ENCODE peak calls at places on chromosome 14, in seven cellular contexts. One of them, this sample, is unnamed.

GRCh38 chr14:92540472-92541048 is 27.0 kb downstream of the RIN3 start:
- DNase-seq in K562: no peak
- DNase-seq in H1: no peak
- DNase-seq in GM12878: no peak
- DNase-seq in GM12891: no peak
- DNase-seq in HepG2: no peak
- DNase-seq in SK-N-SH: peak
- DNase-seq in this sample: no peak

GRCh38 chr14:57634335-57634734 is 140.7 kb upstream of the CCDC198 start:
- DNase-seq in H1: no peak
- DNase-seq in GM12891: no peak
- DNase-seq in K562: no peak
- DNase-seq in GM12878: no peak
- DNase-seq in HepG2: no peak
- DNase-seq in SK-N-SH: no peak
- DNase-seq in this sample: no peak

GRCh38 chr14:79583738-79584405 is 627.4 kb downstream of the DIO2 start:
- DNase-seq in GM12891: no peak
- DNase-seq in SK-N-SH: no peak
- DNase-seq in H1: no peak
- DNase-seq in K562: no peak
- DNase-seq in GM12878: no peak
- DNase-seq in HepG2: no peak
- DNase-seq in this sample: no peak

GRCh38 chr14:94388896-94389469 is 581 bp upstream of the SERPINA1 start:
- DNase-seq in H1: no peak
- DNase-seq in K562: no peak
- DNase-seq in HepG2: no peak
- DNase-seq in GM12891: no peak
- DNase-seq in SK-N-SH: no peak
- DNase-seq in GM12878: no peak
- DNase-seq in this sample: no peak

GRCh38 chr14:64730061-64730440 is 25.8 kb downstream of the PLEKHG3 start:
- DNase-seq in GM12878: no peak
- DNase-seq in GM12891: no peak
- DNase-seq in SK-N-SH: no peak
- DNase-seq in HepG2: no peak
- DNase-seq in H1: no peak
- DNase-seq in K562: no peak
- DNase-seq in this sample: no peak

GRCh38 chr14:95296595-95297365 is 22.9 kb downstream of the CLMN start:
- DNase-seq in H1: no peak
- DNase-seq in GM12878: no peak
- DNase-seq in GM12891: no peak
- DNase-seq in SK-N-SH: no peak
- DNase-seq in K562: no peak
- DNase-seq in HepG2: no peak
- DNase-seq in this sample: no peak

GRCh38 chr14:89093083-89093482 is 268.6 kb downstream of the TTC8 start:
- DNase-seq in SK-N-SH: no peak
- DNase-seq in HepG2: no peak
- DNase-seq in K562: no peak
- DNase-seq in H1: no peak
- DNase-seq in GM12891: no peak
- DNase-seq in GM12878: no peak
- DNase-seq in this sample: no peak

GRCh38 chr14:96564389-96564788 is 62.2 kb downstream of the PAPOLA start:
- DNase-seq in GM12891: no peak
- DNase-seq in GM12878: no peak
- DNase-seq in K562: no peak
- DNase-seq in SK-N-SH: no peak
- DNase-seq in HepG2: no peak
- DNase-seq in H1: no peak
- DNase-seq in this sample: no peak

GRCh38 chr14:93304771-93305170 is 28.1 kb downstream of the BTBD7 start:
- DNase-seq in SK-N-SH: no peak
- DNase-seq in GM12878: no peak
- DNase-seq in HepG2: peak
- DNase-seq in GM12891: no peak
- DNase-seq in K562: no peak
- DNase-seq in H1: no peak
- DNase-seq in this sample: no peak

GRCh38 chr14:73789996-73790581 is 61.5 kb upstream of the PTGR2 start:
- DNase-seq in GM12891: no peak
- DNase-seq in H1: no peak
- DNase-seq in GM12878: no peak
- DNase-seq in K562: no peak
- DNase-seq in SK-N-SH: no peak
- DNase-seq in HepG2: no peak
- DNase-seq in this sample: no peak

GRCh38 chr14:100807496-100807895 is 18.4 kb upstream of the MEG3 start:
- DNase-seq in K562: no peak
- DNase-seq in H1: no peak
- DNase-seq in SK-N-SH: no peak
- DNase-seq in HepG2: no peak
- DNase-seq in GM12891: no peak
- DNase-seq in GM12878: no peak
- DNase-seq in this sample: no peak

GRCh38 chr14:38951451-38951850 is 151.6 kb downstream of the SEC23A start:
- DNase-seq in K562: no peak
- DNase-seq in GM12878: no peak
- DNase-seq in GM12891: no peak
- DNase-seq in SK-N-SH: no peak
- DNase-seq in HepG2: no peak
- DNase-seq in H1: no peak
- DNase-seq in this sample: no peak

GRCh38 chr14:64801800-64802199 is 77.9 kb downstream of the SPTB start:
- DNase-seq in SK-N-SH: peak
- DNase-seq in GM12878: no peak
- DNase-seq in K562: peak
- DNase-seq in HepG2: peak
- DNase-seq in H1: no peak
- DNase-seq in GM12891: no peak
- DNase-seq in this sample: no peak

GRCh38 chr14:103078860-103079587 is 5.0 kb upstream of the LBHD2 start:
- DNase-seq in K562: no peak
- DNase-seq in HepG2: no peak
- DNase-seq in SK-N-SH: no peak
- DNase-seq in H1: no peak
- DNase-seq in GM12891: no peak
- DNase-seq in GM12878: no peak
- DNase-seq in this sample: no peak

GRCh38 chr14:64541261-64541970 is 875 bp downstream of the HSPA2 start:
- DNase-seq in GM12891: no peak
- DNase-seq in H1: no peak
- DNase-seq in HepG2: no peak
- DNase-seq in K562: no peak
- DNase-seq in SK-N-SH: no peak
- DNase-seq in GM12878: no peak
- DNase-seq in this sample: no peak

GRCh38 chr14:63654346-63654745 is 12.7 kb upstream of the WDR89 start:
- DNase-seq in H1: no peak
- DNase-seq in SK-N-SH: no peak
- DNase-seq in GM12891: no peak
- DNase-seq in K562: no peak
- DNase-seq in GM12878: no peak
- DNase-seq in HepG2: no peak
- DNase-seq in this sample: no peak

GRCh38 chr14:58944226-58944769 is 244.2 kb upstream of the DAAM1 start:
- DNase-seq in H1: no peak
- DNase-seq in GM12891: no peak
- DNase-seq in SK-N-SH: no peak
- DNase-seq in K562: no peak
- DNase-seq in GM12878: no peak
- DNase-seq in HepG2: no peak
- DNase-seq in this sample: no peak

GRCh38 chr14:54564799-54565235 is 2.1 kb upstream of the SAMD4A start:
- DNase-seq in HepG2: peak
- DNase-seq in GM12891: no peak
- DNase-seq in SK-N-SH: no peak
- DNase-seq in K562: peak
- DNase-seq in GM12878: no peak
- DNase-seq in H1: no peak
- DNase-seq in this sample: no peak

GRCh38 chr14:44494125-44494524 is 13.0 kb downstream of the FSCB start:
- DNase-seq in SK-N-SH: no peak
- DNase-seq in GM12878: no peak
- DNase-seq in HepG2: no peak
- DNase-seq in K562: no peak
- DNase-seq in H1: no peak
- DNase-seq in GM12891: no peak
- DNase-seq in this sample: no peak

GRCh38 chr14:51963164-51963733 is 26.1 kb upstream of the RTRAF start:
- DNase-seq in H1: no peak
- DNase-seq in GM12891: no peak
- DNase-seq in SK-N-SH: no peak
- DNase-seq in HepG2: no peak
- DNase-seq in K562: no peak
- DNase-seq in GM12878: no peak
- DNase-seq in this sample: no peak

GRCh38 chr14:92584856-92585255 is 71.3 kb downstream of the RIN3 start:
- DNase-seq in HepG2: no peak
- DNase-seq in SK-N-SH: no peak
- DNase-seq in K562: no peak
- DNase-seq in H1: no peak
- DNase-seq in GM12891: no peak
- DNase-seq in GM12878: no peak
- DNase-seq in this sample: no peak

GRCh38 chr14:45990252-45990651 is 661.3 kb downstream of the RPL10L start:
- DNase-seq in K562: no peak
- DNase-seq in H1: no peak
- DNase-seq in GM12891: no peak
- DNase-seq in GM12878: no peak
- DNase-seq in HepG2: no peak
- DNase-seq in SK-N-SH: no peak
- DNase-seq in this sample: no peak
- TF ChIP-seq TAF1 in K562: no peak
- TF ChIP-seq TAF1 in H1: no peak
- TF ChIP-seq TAF1 in GM12891: no peak
- TF ChIP-seq TAF1 in GM12878: no peak
- TF ChIP-seq TAF1 in HepG2: no peak
- TF ChIP-seq TAF1 in SK-N-SH: no peak
- TF ChIP-seq TAF1 in this sample: no peak

DNA sequence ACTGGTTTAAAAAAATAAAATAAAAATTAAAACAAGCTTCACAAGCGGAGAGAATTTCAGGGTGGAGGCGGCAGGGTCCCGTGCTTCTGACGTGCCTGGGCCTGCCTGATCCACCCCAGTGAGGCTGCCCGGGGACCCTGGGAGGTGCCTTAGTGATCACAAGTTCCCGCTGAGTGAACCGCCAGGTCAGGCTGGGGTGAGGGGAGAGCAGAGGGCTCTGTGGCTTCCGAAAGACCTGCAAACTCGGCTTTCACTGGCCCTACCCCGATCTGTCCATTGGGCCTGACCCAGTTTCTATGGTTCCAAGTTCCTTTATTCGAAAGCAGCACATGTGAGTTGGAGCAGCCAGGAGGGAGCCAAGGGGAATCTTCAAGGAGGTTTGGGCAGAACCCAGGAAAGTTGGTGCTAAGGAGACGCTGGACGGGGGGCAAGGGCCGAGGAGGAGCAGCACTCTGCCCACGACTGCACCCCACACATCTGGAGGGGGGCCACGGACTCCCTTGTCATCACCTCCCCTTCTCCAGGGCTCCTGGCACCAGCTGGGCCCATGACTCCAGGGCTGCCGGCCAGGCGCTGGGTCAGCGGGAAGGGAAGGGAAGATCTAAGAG is 12.9 kb downstream of the MMP14 start:
- DNase-seq in GM12878: no peak
- DNase-seq in H1: no peak
- DNase-seq in HepG2: no peak
- DNase-seq in K562: no peak
- DNase-seq in GM12891: no peak
- DNase-seq in SK-N-SH: peak
- DNase-seq in this sample: no peak
- TF ChIP-seq TAF1 in GM12878: no peak
- TF ChIP-seq TAF1 in H1: no peak
- TF ChIP-seq TAF1 in HepG2: no peak
- TF ChIP-seq TAF1 in K562: no peak
- TF ChIP-seq TAF1 in GM12891: no peak
- TF ChIP-seq TAF1 in SK-N-SH: no peak
- TF ChIP-seq TAF1 in this sample: no peak

GRCh38 chr14:106268013-106268727 is 741.8 kb downstream of the TMEM121 start:
- DNase-seq in K562: peak
- DNase-seq in HepG2: no peak
- DNase-seq in H1: no peak
- DNase-seq in SK-N-SH: peak
- DNase-seq in GM12891: no peak
- DNase-seq in GM12878: no peak
- DNase-seq in this sample: no peak

GRCh38 chr14:106269451-106270204 is 743.2 kb downstream of the TMEM121 start:
- DNase-seq in K562: no peak
- DNase-seq in H1: no peak
- DNase-seq in GM12891: no peak
- DNase-seq in SK-N-SH: no peak
- DNase-seq in HepG2: no peak
- DNase-seq in GM12878: no peak
- DNase-seq in this sample: no peak

DNA sequence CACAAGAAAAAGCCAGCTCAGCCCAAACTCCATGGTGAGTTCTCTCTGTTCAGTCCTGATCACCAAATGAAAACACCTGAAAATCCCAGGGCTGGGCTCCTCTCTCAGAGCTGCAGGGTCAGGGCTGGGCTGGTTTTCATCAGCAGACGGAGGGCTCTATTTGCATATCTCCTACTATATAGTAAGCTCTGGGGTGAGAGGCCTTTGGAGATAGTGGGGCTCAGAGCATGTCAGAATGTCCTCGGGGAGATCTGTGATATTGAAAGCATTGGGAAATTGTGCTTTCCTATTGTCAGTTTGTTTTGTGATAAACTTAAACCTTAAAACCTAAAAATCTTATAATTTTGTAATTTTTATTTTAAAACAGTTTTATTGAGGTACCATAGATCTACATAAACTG is 742.6 kb downstream of the TMEM121 start:
- DNase-seq in K562: no peak
- DNase-seq in SK-N-SH: no peak
- DNase-seq in GM12891: no peak
- DNase-seq in HepG2: no peak
- DNase-seq in GM12878: peak
- DNase-seq in H1: no peak
- DNase-seq in this sample: no peak
- TF ChIP-seq TAF1 in K562: no peak
- TF ChIP-seq TAF1 in SK-N-SH: no peak
- TF ChIP-seq TAF1 in GM12891: no peak
- TF ChIP-seq TAF1 in HepG2: no peak
- TF ChIP-seq TAF1 in GM12878: no peak
- TF ChIP-seq TAF1 in H1: no peak
- TF ChIP-seq TAF1 in this sample: peak

DNA sequence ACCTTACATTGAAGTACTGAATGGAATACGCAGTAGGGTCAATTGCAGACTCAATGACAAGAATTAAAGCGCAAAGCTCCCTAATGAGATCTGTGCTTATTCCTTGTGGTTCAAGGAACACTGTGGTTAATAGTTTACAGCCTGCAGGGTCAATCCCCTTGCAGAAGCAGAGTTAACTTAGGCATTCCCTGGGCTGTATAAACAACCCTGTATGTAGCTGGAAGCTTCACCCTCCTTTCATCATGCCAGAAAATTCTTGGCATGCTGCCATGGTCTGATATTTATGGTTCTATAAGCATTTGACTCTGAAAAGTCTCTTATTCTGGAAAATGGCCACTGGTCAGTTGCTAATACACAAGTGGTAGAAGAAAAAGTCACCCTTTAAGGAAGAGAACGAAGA is 227.7 kb downstream of the NOVA1 start:
- DNase-seq in SK-N-SH: no peak
- DNase-seq in GM12891: no peak
- DNase-seq in K562: no peak
- DNase-seq in H1: no peak
- DNase-seq in HepG2: no peak
- DNase-seq in GM12878: no peak
- DNase-seq in this sample: no peak
- TF ChIP-seq TAF1 in SK-N-SH: no peak
- TF ChIP-seq TAF1 in GM12891: no peak
- TF ChIP-seq TAF1 in K562: no peak
- TF ChIP-seq TAF1 in H1: no peak
- TF ChIP-seq TAF1 in HepG2: no peak
- TF ChIP-seq TAF1 in GM12878: no peak
- TF ChIP-seq TAF1 in this sample: no peak